ENCODE peak calls at places on chromosomes 1 and 21, in six cellular contexts. U is PC-3, J is OCI-LY7, Q is brain microvascular endothelial cell, R is aorta, H is epithelial cell of esophagus. D is an unnamed sample.

GRCh38 chr1:113945329-113945728 is 16.2 kb downstream of the HIPK1 start:
- DNase-seq in U (no peak), J (no peak), Q (no peak), R (no peak), H (no peak), D (no peak)

GRCh38 chr21:38773108-38774061 is 32.3 kb upstream of the ETS2 start:
- DNase-seq in U (peak), J (no peak), Q (peak), R (peak), H (peak), D (peak)

GRCh38 chr1:64199154-64199553 is 4.3 kb upstream of the UBE2U start:
- DNase-seq in U (peak), J (no peak), Q (peak), R (no peak), H (peak), D (no peak)

GRCh38 chr1:50841791-50842387 is 118.2 kb downstream of the FAF1 start:
- DNase-seq in U (no peak), J (no peak), Q (no peak), R (no peak), H (no peak), D (peak)

GRCh38 chr1:81920245-81920740 is 119.6 kb downstream of the ADGRL2 start:
- DNase-seq in U (no peak), J (no peak), Q (peak), R (peak), H (peak), D (no peak)

GRCh38 chr1:101474039-101474665 is 237.3 kb downstream of the S1PR1 start:
- DNase-seq in U (peak), J (peak), Q (no peak), R (no peak), H (peak), D (no peak)

GRCh38 chr1:76202670-76203069 is 128.1 kb downstream of the ST6GALNAC3 start:
- DNase-seq in U (no peak), J (no peak), Q (no peak), R (no peak), H (no peak), D (no peak)

GRCh38 chr1:214617843-214618242 is 14.8 kb downstream of the CENPF start:
- DNase-seq in U (no peak), J (no peak), Q (no peak), R (no peak), H (no peak), D (no peak)

GRCh38 chr1:193042766-193043691 is 16.1 kb downstream of the UCHL5 start:
- DNase-seq in U (no peak), J (no peak), Q (no peak), R (no peak), H (no peak), D (no peak)

GRCh38 chr1:17235135-17235880 is 13.6 kb upstream of the PADI3 start:
- DNase-seq in U (no peak), J (no peak), Q (no peak), R (no peak), H (no peak), D (no peak)

GRCh38 chr1:246794261-246795093 is 70.3 kb downstream of the SCCPDH start:
- DNase-seq in U (peak), J (no peak), Q (no peak), R (no peak), H (peak), D (peak)

GRCh38 chr1:56577859-56578663 is 1.3 kb downstream of the PLPP3 start:
- DNase-seq in U (peak), J (peak), Q (peak), R (peak), H (peak), D (no peak)

GRCh38 chr1:221801773-221802516 is 60.1 kb upstream of the DUSP10 start:
- DNase-seq in U (peak), J (no peak), Q (peak), R (no peak), H (peak), D (peak)

GRCh38 chr1:167499657-167500056 is 18.7 kb downstream of the CD247 start:
- DNase-seq in U (no peak), J (peak), Q (no peak), R (no peak), H (no peak), D (no peak)

GRCh38 chr1:221729771-221730170 is 12.1 kb downstream of the DUSP10 start:
- DNase-seq in U (no peak), J (no peak), Q (no peak), R (no peak), H (no peak), D (no peak)

GRCh38 chr1:153771841-153772593 is 3.2 kb upstream of the SLC27A3 start:
- DNase-seq in U (no peak), J (peak), Q (no peak), R (no peak), H (no peak), D (no peak)

GRCh38 chr1:199113265-199113869 is 474.5 kb downstream of the PTPRC start:
- DNase-seq in U (peak), J (peak), Q (peak), R (no peak), H (peak), D (peak)

GRCh38 chr1:219988387-219988786 is 57.9 kb downstream of the EPRS1 start:
- DNase-seq in U (no peak), J (no peak), Q (no peak), R (no peak), H (no peak), D (no peak)
- H3K4me3 ChIP-seq in U (no peak), J (no peak), Q (no peak), R (no peak), H (no peak), D (no peak)

GRCh38 chr1:31762726-31763670 is 1.1 kb downstream of the ADGRB2 start:
- DNase-seq in U (peak), J (peak), Q (no peak), R (peak), H (peak), D (no peak)
- H3K4me3 ChIP-seq in U (peak), J (peak), Q (peak), R (peak), H (peak), D (peak)

GRCh38 chr1:25341746-25342145 is 3.6 kb downstream of the TMEM50A start:
- DNase-seq in U (no peak), J (no peak), Q (no peak), R (no peak), H (no peak), D (no peak)

GRCh38 chr1:25343872-25344271 is 5.7 kb downstream of the TMEM50A start:
- DNase-seq in U (peak), J (no peak), Q (peak), R (peak), H (peak), D (peak)

GRCh38 chr1:25347556-25347955 is 9.4 kb downstream of the TMEM50A start:
- DNase-seq in U (no peak), J (no peak), Q (no peak), R (no peak), H (no peak), D (no peak)

GRCh38 chr1:25338188-25338981 is at the start of gene TMEM50A:
- DNase-seq in U (peak), J (peak), Q (peak), R (peak), H (peak), D (no peak)

GRCh38 chr1:25342846-25343245 is 4.7 kb downstream of the TMEM50A start:
- DNase-seq in U (no peak), J (no peak), Q (no peak), R (no peak), H (no peak), D (no peak)
- H3K4me3 ChIP-seq in U (no peak), J (no peak), Q (no peak), R (no peak), H (no peak), D (no peak)

DNA sequence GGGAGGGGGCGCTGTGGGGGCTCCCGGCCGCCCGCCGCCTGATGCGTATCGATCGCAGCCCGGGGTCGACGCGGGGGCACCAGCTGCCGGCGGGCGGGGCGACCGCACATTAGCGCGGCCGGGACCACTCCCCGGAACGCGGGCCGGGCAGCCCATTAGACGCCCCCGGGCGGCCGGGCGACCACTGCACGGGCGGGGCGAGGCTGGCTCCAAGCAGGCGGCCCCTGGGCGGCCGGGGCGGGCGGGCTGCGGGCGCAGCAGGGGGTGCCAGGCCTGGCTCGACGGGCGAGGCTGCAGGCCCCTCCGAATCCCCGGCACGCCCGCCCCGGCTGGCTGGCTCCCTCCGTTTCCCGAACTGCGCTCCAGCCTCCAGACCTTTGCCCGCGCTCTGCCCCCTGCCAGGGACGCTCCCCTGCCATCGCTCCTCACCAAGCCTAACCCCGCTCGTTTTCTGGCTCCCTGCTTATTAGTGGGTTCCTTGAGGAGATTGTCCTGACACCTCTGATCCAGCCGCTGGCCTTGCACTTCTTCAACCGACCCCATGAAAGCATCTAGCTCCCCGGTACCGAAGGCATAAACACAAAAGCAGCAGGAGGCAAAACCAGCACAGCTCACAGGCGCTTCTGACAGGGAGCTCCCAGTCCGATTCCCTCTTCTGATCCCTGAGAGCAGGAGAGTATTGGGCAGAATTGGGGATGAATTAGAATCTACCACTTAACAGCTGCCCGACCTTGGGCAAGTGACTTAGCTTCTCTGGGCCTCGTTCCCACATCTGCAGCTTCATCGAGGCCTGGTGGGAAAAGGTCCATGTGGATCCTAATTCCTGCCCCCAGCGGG is 92.6 kb upstream of the CASZ1 start:
- DNase-seq in U (no peak), J (no peak), Q (no peak), R (peak), H (no peak), D (no peak)
- H3K4me3 ChIP-seq in U (no peak), J (no peak), Q (no peak), R (no peak), H (no peak), D (no peak)

GRCh38 chr1:84997667-84998600 is 1.0 kb upstream of the MCOLN2 start:
- DNase-seq in U (peak), J (peak), Q (no peak), R (no peak), H (peak), D (no peak)

GRCh38 chr1:84996846-84997666 is at the start of gene MCOLN2:
- DNase-seq in U (peak), J (peak), Q (no peak), R (no peak), H (peak), D (no peak)

GRCh38 chr1:84995484-84996334 is 1.2 kb downstream of the MCOLN2 start:
- DNase-seq in U (peak), J (peak), Q (no peak), R (no peak), H (no peak), D (no peak)

GRCh38 chr1:85001742-85002141 is 4.8 kb upstream of the MCOLN2 start:
- DNase-seq in U (no peak), J (peak), Q (no peak), R (no peak), H (no peak), D (no peak)

DNA sequence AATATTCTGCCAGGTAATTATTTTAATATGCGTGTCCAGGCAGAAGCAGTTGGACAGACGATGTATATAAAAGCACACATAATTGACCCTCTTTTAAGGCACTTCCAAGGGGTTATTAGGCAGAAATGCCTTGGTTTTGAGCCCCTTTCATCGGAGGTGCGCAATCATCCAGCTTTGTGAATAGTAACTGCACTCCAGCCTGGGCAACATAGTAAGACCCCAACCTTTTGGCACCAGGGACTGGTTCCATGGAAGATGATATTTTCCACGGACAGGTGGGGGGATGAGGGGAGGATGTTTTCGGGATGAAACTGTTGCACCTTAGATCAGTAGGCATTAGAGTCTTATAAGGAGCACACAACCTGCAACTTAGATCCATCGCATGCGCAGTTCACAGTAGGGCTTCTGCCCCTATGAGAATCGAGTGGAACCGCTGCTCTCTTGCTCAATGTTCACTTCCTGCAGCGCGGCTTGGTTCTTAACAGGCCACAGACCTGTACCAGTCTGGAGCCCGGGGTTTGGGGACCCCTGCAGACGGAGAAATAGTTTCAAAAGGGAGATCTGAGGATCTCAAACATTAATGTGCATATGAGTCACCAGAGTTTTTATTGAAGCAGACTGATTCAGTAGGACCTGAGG is 1.8 kb upstream of the MCOLN2 start:
- DNase-seq in U (peak), J (peak), Q (no peak), R (no peak), H (peak), D (peak)
- H3K4me3 ChIP-seq in U (peak), J (peak), Q (no peak), R (peak), H (peak), D (no peak)

DNA sequence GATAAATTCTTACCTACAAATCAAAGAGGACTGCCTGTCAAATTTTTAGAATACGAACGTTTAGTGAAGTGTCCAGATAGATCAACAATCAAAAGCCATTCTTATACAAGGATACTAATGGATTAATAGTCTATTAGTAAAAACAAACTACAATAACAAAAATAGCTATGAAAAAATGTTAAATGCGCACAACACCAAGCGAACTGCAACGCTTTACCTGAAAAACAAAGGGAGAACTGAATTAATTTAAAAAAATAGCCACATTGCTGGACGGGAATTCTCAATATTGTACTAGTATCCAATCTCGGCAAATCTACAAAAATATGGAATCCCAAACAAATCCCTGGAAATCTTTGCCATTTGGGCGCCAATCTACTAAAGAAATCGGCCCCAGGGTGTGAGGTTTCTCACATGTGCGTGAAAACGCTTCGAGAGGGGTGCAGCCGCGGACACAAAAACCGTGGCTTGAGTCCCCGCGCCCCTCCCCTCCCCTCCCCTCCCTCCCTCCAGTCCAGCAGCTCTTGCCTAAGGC is 55.6 kb downstream of the TRAF5 start:
- DNase-seq in U (peak), J (no peak), Q (no peak), R (no peak), H (no peak), D (no peak)
- H3K4me3 ChIP-seq in U (peak), J (peak), Q (peak), R (peak), H (peak), D (peak)

GRCh38 chr1:184210048-184210447 is 158.5 kb downstream of the TSEN15 start:
- DNase-seq in U (no peak), J (no peak), Q (no peak), R (no peak), H (no peak), D (peak)

GRCh38 chr1:184208622-184209021 is 157.1 kb downstream of the TSEN15 start:
- DNase-seq in U (no peak), J (no peak), Q (no peak), R (no peak), H (no peak), D (no peak)

GRCh38 chr1:184214128-184214527 is 162.6 kb downstream of the TSEN15 start:
- DNase-seq in U (no peak), J (no peak), Q (no peak), R (no peak), H (no peak), D (no peak)

GRCh38 chr1:184212649-184213314 is 161.3 kb downstream of the TSEN15 start:
- DNase-seq in U (peak), J (no peak), Q (peak), R (no peak), H (peak), D (peak)

GRCh38 chr1:184210822-184211221 is 159.3 kb downstream of the TSEN15 start:
- DNase-seq in U (no peak), J (no peak), Q (no peak), R (peak), H (no peak), D (no peak)
- H3K4me3 ChIP-seq in U (no peak), J (no peak), Q (no peak), R (no peak), H (no peak), D (no peak)